ENCODE peak calls at places on chromosome 6, in six cellular contexts. D is gastrocnemius medialis, J is AG09319, I is dorsolateral prefrontal cortex, U is mesothelial cell of epicardium, L is astrocyte of the spinal cord. W is an unnamed sample.

GRCh38 chr6:109690373-109690739 is 646 bp downstream of the AK9 start:
- DNase-seq in D (peak), J (no peak), I (no peak), U (peak), L (no peak), W (peak)

GRCh38 chr6:38045701-38046305 is 226.3 kb downstream of the ZFAND3 start:
- DNase-seq in D (no peak), J (no peak), I (no peak), U (no peak), L (no peak), W (no peak)

GRCh38 chr6:71745525-71745924 is 140.8 kb upstream of the RIMS1 start:
- DNase-seq in D (no peak), J (no peak), I (no peak), U (no peak), L (no peak), W (no peak)

GRCh38 chr6:24394777-24395437 is 7.8 kb upstream of the MRS2 start:
- DNase-seq in D (peak), J (peak), I (no peak), U (no peak), L (peak), W (no peak)

GRCh38 chr6:5190467-5190866 is 70.3 kb downstream of the LYRM4 start:
- DNase-seq in D (no peak), J (peak), I (no peak), U (no peak), L (peak), W (no peak)

GRCh38 chr6:117666881-117667280 is 8.4 kb upstream of the NUS1 start:
- DNase-seq in D (no peak), J (no peak), I (no peak), U (no peak), L (no peak), W (no peak)

GRCh38 chr6:43921548-43922422 is 151.8 kb downstream of the VEGFA start:
- DNase-seq in D (no peak), J (no peak), I (no peak), U (no peak), L (no peak), W (no peak)

GRCh38 chr6:77626431-77626830 is 26.4 kb upstream of the MEI4 start:
- DNase-seq in D (no peak), J (no peak), I (no peak), U (no peak), L (peak), W (no peak)

GRCh38 chr6:5102266-5102970 is 17.3 kb downstream of the PPP1R3G start:
- DNase-seq in D (no peak), J (no peak), I (no peak), U (no peak), L (no peak), W (no peak)

GRCh38 chr6:132190815-132191175 is 210.5 kb downstream of the MOXD1 start:
- DNase-seq in D (no peak), J (peak), I (no peak), U (no peak), L (peak), W (no peak)

GRCh38 chr6:55636406-55637102 is 57.6 kb upstream of the HMGCLL1 start:
- DNase-seq in D (no peak), J (no peak), I (no peak), U (no peak), L (peak), W (no peak)

GRCh38 chr6:106145144-106145543 is 59.0 kb downstream of the PRDM1 start:
- DNase-seq in D (no peak), J (no peak), I (no peak), U (no peak), L (no peak), W (no peak)

GRCh38 chr6:42879372-42880239 is at the start of gene RPL7L1:
- DNase-seq in D (peak), J (peak), I (peak), U (peak), L (peak), W (peak)

GRCh38 chr6:159594106-159594749 is 98.8 kb downstream of the SOD2 start:
- DNase-seq in D (no peak), J (no peak), I (no peak), U (no peak), L (peak), W (no peak)

GRCh38 chr6:106746660-106747059 is 117.3 kb downstream of the QRSL1 start:
- DNase-seq in D (no peak), J (no peak), I (no peak), U (no peak), L (peak), W (no peak)

GRCh38 chr6:170208651-170209353 is 82.1 kb downstream of the DLL1 start:
- DNase-seq in D (no peak), J (no peak), I (no peak), U (peak), L (no peak), W (peak)

GRCh38 chr6:167093922-167094432 is 28.9 kb upstream of the CCR6 start:
- DNase-seq in D (no peak), J (no peak), I (no peak), U (no peak), L (no peak), W (no peak)

GRCh38 chr6:32835167-32835893 is 3.2 kb downstream of the TAP2 start:
- DNase-seq in D (no peak), J (no peak), I (no peak), U (no peak), L (no peak), W (no peak)

GRCh38 chr6:35139470-35139869 is 1.7 kb downstream of the TCP11 start:
- DNase-seq in D (no peak), J (no peak), I (no peak), U (no peak), L (no peak), W (no peak)

GRCh38 chr6:27873101-27874030 is 38.8 kb downstream of the OR2B2 start:
- DNase-seq in D (no peak), J (no peak), I (no peak), U (peak), L (peak), W (peak)

GRCh38 chr6:155181498-155181897 is 82.3 kb upstream of the CLDN20 start:
- DNase-seq in D (no peak), J (no peak), I (no peak), U (no peak), L (no peak), W (no peak)

DNA sequence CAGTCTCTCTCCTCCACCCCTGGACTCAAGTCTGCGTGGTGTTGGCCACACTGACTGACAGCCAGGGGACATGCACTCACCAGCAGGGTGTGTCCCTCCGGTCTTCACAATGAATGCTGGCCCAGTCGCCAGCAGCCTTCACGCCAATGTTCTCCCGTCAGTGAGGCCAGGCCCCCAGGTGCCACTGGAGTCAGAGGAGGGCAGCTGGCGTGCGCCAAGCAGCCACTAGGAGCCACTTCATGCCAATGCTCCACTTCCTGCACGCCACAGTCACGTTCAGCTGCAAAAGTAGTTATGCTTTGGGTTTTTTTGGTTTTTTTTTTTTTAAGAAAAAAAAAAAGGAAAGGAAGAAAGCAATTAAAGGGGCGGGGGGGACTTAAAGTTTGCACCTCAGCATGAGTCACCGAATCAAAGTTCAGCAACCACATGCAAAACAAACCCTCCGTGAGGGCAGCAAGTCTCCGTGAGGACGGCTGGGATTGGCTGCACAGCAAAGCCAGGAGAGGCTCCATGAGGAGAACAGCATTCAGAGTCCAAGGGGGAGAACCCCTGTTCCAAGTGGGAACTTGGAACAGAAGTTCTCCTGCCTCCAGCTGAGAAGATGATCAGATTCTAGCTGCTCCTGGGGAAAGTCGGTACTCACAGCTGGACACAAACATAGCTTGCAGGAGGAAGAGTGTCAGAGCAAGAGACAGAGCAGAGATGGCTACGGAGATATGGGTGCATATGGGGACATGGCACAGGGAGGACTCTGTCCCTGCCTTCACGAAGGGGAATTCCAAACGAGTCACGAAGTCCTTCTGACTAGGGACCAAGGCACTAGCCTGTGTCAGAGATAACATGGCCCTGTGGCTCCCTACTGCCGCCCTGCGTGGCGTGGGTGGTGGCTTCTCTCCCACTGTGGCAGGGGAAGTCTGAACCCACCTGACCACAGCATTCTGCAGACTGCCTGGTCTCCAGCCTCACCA is at the start of gene ZC3H12D:
- DNase-seq in D (peak), J (no peak), I (no peak), U (no peak), L (peak), W (no peak)
- TF ChIP-seq CTCF in D (peak), J (no peak), I (no peak), U (no peak), L (no peak), W (no peak)

GRCh38 chr6:21227486-21227885 is 366.1 kb upstream of the SOX4 start:
- DNase-seq in D (no peak), J (no peak), I (no peak), U (no peak), L (peak), W (no peak)
- TF ChIP-seq CTCF in D (no peak), J (no peak), I (no peak), U (no peak), L (no peak), W (no peak)

DNA sequence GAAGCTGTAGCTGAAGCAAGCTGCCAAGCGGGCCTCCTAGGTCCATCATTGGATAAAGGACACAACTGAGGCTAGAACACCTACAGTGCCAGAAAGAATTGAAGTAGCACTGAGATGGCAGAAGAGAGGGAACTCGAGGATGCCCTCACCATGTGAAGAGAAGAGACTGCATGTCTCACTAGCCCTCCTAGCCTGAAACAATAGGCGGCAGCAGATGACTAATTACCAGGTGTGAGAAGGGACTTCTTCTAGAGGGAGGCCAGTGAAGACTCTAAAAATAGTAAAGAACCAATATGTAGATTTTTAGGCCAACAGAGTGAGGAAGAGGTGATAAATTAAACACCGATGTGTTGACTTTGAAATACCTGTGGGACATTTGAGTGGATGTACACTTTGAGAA is 50.3 kb downstream of the LGSN start:
- DNase-seq in D (no peak), J (no peak), I (no peak), U (no peak), L (no peak), W (no peak)
- TF ChIP-seq CTCF in D (no peak), J (no peak), I (no peak), U (no peak), L (no peak), W (no peak)

GRCh38 chr6:98054453-98054852 is 771.4 kb upstream of the MMS22L start:
- DNase-seq in D (no peak), J (no peak), I (no peak), U (no peak), L (peak), W (no peak)
- TF ChIP-seq CTCF in D (no peak), J (no peak), I (peak), U (peak), L (peak), W (peak)

GRCh38 chr6:41371461-41371991 is 36.1 kb downstream of the NCR2 start:
- DNase-seq in D (no peak), J (no peak), I (no peak), U (peak), L (peak), W (no peak)
- TF ChIP-seq CTCF in D (no peak), J (peak), I (no peak), U (peak), L (peak), W (peak)

GRCh38 chr6:104281370-104281769 is 578.3 kb downstream of the HACE1 start:
- DNase-seq in D (no peak), J (no peak), I (no peak), U (no peak), L (no peak), W (no peak)
- TF ChIP-seq CTCF in D (no peak), J (no peak), I (no peak), U (no peak), L (no peak), W (no peak)

GRCh38 chr6:152201134-152201533 is 393.7 kb downstream of the ESR1 start:
- DNase-seq in D (no peak), J (no peak), I (no peak), U (no peak), L (no peak), W (no peak)

GRCh38 chr6:152209211-152209610 is 401.7 kb downstream of the ESR1 start:
- DNase-seq in D (no peak), J (no peak), I (no peak), U (no peak), L (no peak), W (no peak)

GRCh38 chr6:152204584-152204983 is 397.1 kb downstream of the ESR1 start:
- DNase-seq in D (no peak), J (no peak), I (no peak), U (no peak), L (no peak), W (no peak)

GRCh38 chr6:152207915-152208714 is 400.6 kb downstream of the ESR1 start:
- DNase-seq in D (no peak), J (no peak), I (peak), U (no peak), L (no peak), W (no peak)

GRCh38 chr6:152206072-152206818 is 398.8 kb downstream of the ESR1 start:
- DNase-seq in D (peak), J (no peak), I (no peak), U (no peak), L (no peak), W (no peak)
- TF ChIP-seq CTCF in D (peak), J (peak), I (peak), U (peak), L (peak), W (peak)

GRCh38 chr6:121828567-121828966 is 393.1 kb downstream of the GJA1 start:
- DNase-seq in D (no peak), J (no peak), I (no peak), U (no peak), L (no peak), W (no peak)

GRCh38 chr6:121826156-121826810 is 390.8 kb downstream of the GJA1 start:
- DNase-seq in D (no peak), J (no peak), I (no peak), U (no peak), L (peak), W (no peak)

GRCh38 chr6:121823437-121823851 is 388.0 kb downstream of the GJA1 start:
- DNase-seq in D (no peak), J (no peak), I (no peak), U (no peak), L (peak), W (no peak)
- TF ChIP-seq CTCF in D (no peak), J (no peak), I (no peak), U (no peak), L (no peak), W (no peak)

DNA sequence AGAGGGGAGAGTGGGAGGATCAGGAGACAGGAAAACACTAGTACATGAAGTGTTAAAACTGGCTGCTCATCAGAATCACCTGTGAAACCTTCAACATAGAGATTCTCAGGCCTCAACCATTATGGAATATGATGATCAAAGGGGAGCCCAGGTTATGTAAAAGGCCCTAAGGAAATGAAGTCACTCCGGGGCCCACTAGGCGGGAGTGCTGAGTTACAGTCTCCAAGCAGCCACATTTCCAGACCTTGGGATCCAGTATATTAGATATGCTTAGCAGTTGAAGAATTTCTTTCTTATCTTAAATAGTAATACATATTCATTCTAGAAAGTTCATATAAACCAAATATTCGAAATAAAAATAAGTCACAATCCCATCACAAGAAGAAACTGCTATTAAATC is 476.3 kb downstream of the PRKN start:
- DNase-seq in D (no peak), J (no peak), I (no peak), U (no peak), L (no peak), W (no peak)
- TF ChIP-seq CTCF in D (no peak), J (peak), I (no peak), U (no peak), L (peak), W (peak)

DNA sequence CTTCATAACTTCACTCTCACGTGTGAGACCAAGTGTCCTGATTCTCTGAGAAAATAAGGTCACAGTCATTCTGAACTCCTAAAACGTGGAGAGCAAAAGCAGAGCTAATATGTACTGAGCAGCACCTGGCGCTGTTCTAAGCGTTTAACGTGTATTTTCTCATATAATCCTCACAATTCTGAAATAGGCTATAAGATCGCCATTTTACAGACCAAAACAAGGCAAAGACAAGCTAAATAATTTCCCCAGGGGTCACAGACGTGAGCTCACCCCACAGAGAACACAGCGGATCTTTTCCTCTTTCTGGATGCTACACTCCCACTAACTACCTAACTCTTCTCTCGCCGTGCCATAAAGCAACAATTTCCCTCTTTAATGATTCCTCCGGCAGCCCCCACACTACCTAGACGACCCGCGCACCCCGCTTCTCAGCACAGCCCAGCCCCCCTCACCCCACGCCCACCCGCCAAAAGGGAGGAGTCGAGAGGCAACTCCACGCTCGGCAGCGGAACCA is 636 bp downstream of the SUPT3H start:
- DNase-seq in D (no peak), J (no peak), I (no peak), U (no peak), L (no peak), W (no peak)
- TF ChIP-seq CTCF in D (no peak), J (no peak), I (no peak), U (no peak), L (no peak), W (no peak)